ENCODE peak calls at places on chromosomes 7 and 10, in ten cellular contexts. One of them, this sample, is unnamed.

GRCh38 chr7:28408105-28408973 is 4.0 kb upstream of the CREB5 start:
- DNase-seq in HepG2: no peak
- DNase-seq in AG04450: no peak
- DNase-seq in hypothalamus: no peak
- DNase-seq in H4: no peak
- DNase-seq in upper lobe of right lung: no peak
- DNase-seq in EL: no peak
- DNase-seq in T-cell: no peak
- DNase-seq in NCI-H748 treated with DMSO at 0.1 percent for 48 hours: no peak
- DNase-seq in Calu3: no peak
- DNase-seq in this sample: no peak

GRCh38 chr7:11726251-11727155 is 105.5 kb downstream of the THSD7A start:
- DNase-seq in HepG2: no peak
- DNase-seq in AG04450: peak
- DNase-seq in hypothalamus: no peak
- DNase-seq in H4: no peak
- DNase-seq in upper lobe of right lung: no peak
- DNase-seq in EL: no peak
- DNase-seq in T-cell: no peak
- DNase-seq in NCI-H748 treated with DMSO at 0.1 percent for 48 hours: no peak
- DNase-seq in Calu3: no peak
- DNase-seq in this sample: peak

GRCh38 chr10:17409170-17409733 is 45.1 kb downstream of the ST8SIA6 start:
- DNase-seq in HepG2: peak
- DNase-seq in AG04450: no peak
- DNase-seq in hypothalamus: no peak
- DNase-seq in H4: no peak
- DNase-seq in upper lobe of right lung: no peak
- DNase-seq in EL: peak
- DNase-seq in T-cell: no peak
- DNase-seq in NCI-H748 treated with DMSO at 0.1 percent for 48 hours: no peak
- DNase-seq in Calu3: no peak
- DNase-seq in this sample: peak

GRCh38 chr10:110881905-110882304 is 10.2 kb downstream of the PDCD4 start:
- DNase-seq in HepG2: no peak
- DNase-seq in AG04450: no peak
- DNase-seq in hypothalamus: no peak
- DNase-seq in H4: no peak
- DNase-seq in upper lobe of right lung: no peak
- DNase-seq in EL: no peak
- DNase-seq in T-cell: no peak
- DNase-seq in NCI-H748 treated with DMSO at 0.1 percent for 48 hours: no peak
- DNase-seq in Calu3: no peak
- DNase-seq in this sample: no peak

GRCh38 chr7:155455776-155456516 is 2.0 kb upstream of the EN2 start:
- DNase-seq in HepG2: no peak
- DNase-seq in AG04450: no peak
- DNase-seq in hypothalamus: no peak
- DNase-seq in H4: no peak
- DNase-seq in upper lobe of right lung: peak
- DNase-seq in EL: no peak
- DNase-seq in T-cell: no peak
- DNase-seq in NCI-H748 treated with DMSO at 0.1 percent for 48 hours: no peak
- DNase-seq in Calu3: no peak
- DNase-seq in this sample: no peak

GRCh38 chr7:1646957-1647891 is 22.9 kb upstream of the ELFN1 start:
- DNase-seq in HepG2: no peak
- DNase-seq in AG04450: no peak
- DNase-seq in hypothalamus: no peak
- DNase-seq in H4: no peak
- DNase-seq in upper lobe of right lung: no peak
- DNase-seq in EL: no peak
- DNase-seq in T-cell: no peak
- DNase-seq in NCI-H748 treated with DMSO at 0.1 percent for 48 hours: no peak
- DNase-seq in Calu3: no peak
- DNase-seq in this sample: no peak

GRCh38 chr10:14612873-14613569 is 161.7 kb downstream of the FAM107B start:
- DNase-seq in HepG2: no peak
- DNase-seq in AG04450: no peak
- DNase-seq in hypothalamus: no peak
- DNase-seq in H4: no peak
- DNase-seq in upper lobe of right lung: no peak
- DNase-seq in EL: no peak
- DNase-seq in T-cell: no peak
- DNase-seq in NCI-H748 treated with DMSO at 0.1 percent for 48 hours: no peak
- DNase-seq in Calu3: no peak
- DNase-seq in this sample: no peak

GRCh38 chr10:10869592-10869991 is 148.1 kb upstream of the CELF2 start:
- DNase-seq in HepG2: no peak
- DNase-seq in AG04450: no peak
- DNase-seq in hypothalamus: no peak
- DNase-seq in H4: peak
- DNase-seq in upper lobe of right lung: no peak
- DNase-seq in EL: peak
- DNase-seq in T-cell: no peak
- DNase-seq in NCI-H748 treated with DMSO at 0.1 percent for 48 hours: no peak
- DNase-seq in Calu3: no peak
- DNase-seq in this sample: peak